ENCODE peak calls at places on chromosomes 3 and 15, in five cellular contexts. One of them, this sample, is unnamed.

GRCh38 chr3:139532996-139533395 is 6.5 kb downstream of the RBP1 start:
- DNase-seq in NCI-H460: no peak
- DNase-seq in choroid plexus epithelial cell: peak
- DNase-seq in stimulated activated CD8-positive, alpha-beta memory T cell treated with anti-CD3 and anti-CD28 coated beads, Interleukin-4, amount 100 ng/mL, for 4 hours: no peak
- DNase-seq in RKO: no peak
- DNase-seq in this sample: no peak

GRCh38 chr3:127535901-127536817 is 54.4 kb downstream of the TPRA1 start:
- DNase-seq in NCI-H460: no peak
- DNase-seq in choroid plexus epithelial cell: no peak
- DNase-seq in stimulated activated CD8-positive, alpha-beta memory T cell treated with anti-CD3 and anti-CD28 coated beads, Interleukin-4, amount 100 ng/mL, for 4 hours: no peak
- DNase-seq in RKO: no peak
- DNase-seq in this sample: no peak

GRCh38 chr3:65343031-65343430 is 655.2 kb upstream of the ADAMTS9 start:
- DNase-seq in NCI-H460: no peak
- DNase-seq in choroid plexus epithelial cell: no peak
- DNase-seq in stimulated activated CD8-positive, alpha-beta memory T cell treated with anti-CD3 and anti-CD28 coated beads, Interleukin-4, amount 100 ng/mL, for 4 hours: no peak
- DNase-seq in RKO: no peak
- DNase-seq in this sample: no peak

GRCh38 chr3:142434503-142434902 is 13.3 kb downstream of the XRN1 start:
- DNase-seq in NCI-H460: no peak
- DNase-seq in choroid plexus epithelial cell: no peak
- DNase-seq in stimulated activated CD8-positive, alpha-beta memory T cell treated with anti-CD3 and anti-CD28 coated beads, Interleukin-4, amount 100 ng/mL, for 4 hours: no peak
- DNase-seq in RKO: no peak
- DNase-seq in this sample: no peak

GRCh38 chr15:85408270-85408746 is 27.9 kb downstream of the AKAP13 start:
- DNase-seq in NCI-H460: no peak
- DNase-seq in choroid plexus epithelial cell: no peak
- DNase-seq in stimulated activated CD8-positive, alpha-beta memory T cell treated with anti-CD3 and anti-CD28 coated beads, Interleukin-4, amount 100 ng/mL, for 4 hours: no peak
- DNase-seq in RKO: no peak
- DNase-seq in this sample: no peak

GRCh38 chr15:58957101-58957973 is 23.9 kb upstream of the SLTM start:
- DNase-seq in NCI-H460: peak
- DNase-seq in choroid plexus epithelial cell: peak
- DNase-seq in stimulated activated CD8-positive, alpha-beta memory T cell treated with anti-CD3 and anti-CD28 coated beads, Interleukin-4, amount 100 ng/mL, for 4 hours: peak
- DNase-seq in RKO: peak
- DNase-seq in this sample: peak

GRCh38 chr3:169173231-169173630 is 490.3 kb downstream of the MECOM start:
- DNase-seq in NCI-H460: no peak
- DNase-seq in choroid plexus epithelial cell: no peak
- DNase-seq in stimulated activated CD8-positive, alpha-beta memory T cell treated with anti-CD3 and anti-CD28 coated beads, Interleukin-4, amount 100 ng/mL, for 4 hours: no peak
- DNase-seq in RKO: no peak
- DNase-seq in this sample: no peak

GRCh38 chr15:38325290-38325990 is 72.8 kb downstream of the SPRED1 start:
- DNase-seq in NCI-H460: no peak
- DNase-seq in choroid plexus epithelial cell: peak
- DNase-seq in stimulated activated CD8-positive, alpha-beta memory T cell treated with anti-CD3 and anti-CD28 coated beads, Interleukin-4, amount 100 ng/mL, for 4 hours: no peak
- DNase-seq in RKO: no peak
- DNase-seq in this sample: no peak

GRCh38 chr3:85567074-85567676 is 608.4 kb downstream of the CADM2 start:
- DNase-seq in NCI-H460: peak
- DNase-seq in choroid plexus epithelial cell: peak
- DNase-seq in stimulated activated CD8-positive, alpha-beta memory T cell treated with anti-CD3 and anti-CD28 coated beads, Interleukin-4, amount 100 ng/mL, for 4 hours: no peak
- DNase-seq in RKO: peak
- DNase-seq in this sample: no peak

GRCh38 chr3:137642831-137643230 is 121.3 kb upstream of the SOX14 start:
- DNase-seq in NCI-H460: no peak
- DNase-seq in choroid plexus epithelial cell: no peak
- DNase-seq in stimulated activated CD8-positive, alpha-beta memory T cell treated with anti-CD3 and anti-CD28 coated beads, Interleukin-4, amount 100 ng/mL, for 4 hours: no peak
- DNase-seq in RKO: peak
- DNase-seq in this sample: no peak

GRCh38 chr3:13411186-13411860 is 8.8 kb downstream of the NUP210 start:
- DNase-seq in NCI-H460: no peak
- DNase-seq in choroid plexus epithelial cell: no peak
- DNase-seq in stimulated activated CD8-positive, alpha-beta memory T cell treated with anti-CD3 and anti-CD28 coated beads, Interleukin-4, amount 100 ng/mL, for 4 hours: no peak
- DNase-seq in RKO: no peak
- DNase-seq in this sample: no peak

GRCh38 chr3:11522953-11523792 is 120.5 kb downstream of the VGLL4 start:
- DNase-seq in NCI-H460: no peak
- DNase-seq in choroid plexus epithelial cell: no peak
- DNase-seq in stimulated activated CD8-positive, alpha-beta memory T cell treated with anti-CD3 and anti-CD28 coated beads, Interleukin-4, amount 100 ng/mL, for 4 hours: no peak
- DNase-seq in RKO: no peak
- DNase-seq in this sample: no peak

GRCh38 chr3:39521456-39521855 is 54.0 kb downstream of the MOBP start:
- DNase-seq in NCI-H460: no peak
- DNase-seq in choroid plexus epithelial cell: no peak
- DNase-seq in stimulated activated CD8-positive, alpha-beta memory T cell treated with anti-CD3 and anti-CD28 coated beads, Interleukin-4, amount 100 ng/mL, for 4 hours: no peak
- DNase-seq in RKO: no peak
- DNase-seq in this sample: no peak

GRCh38 chr3:40200754-40201316 is 108.7 kb upstream of the EIF1B start:
- DNase-seq in NCI-H460: no peak
- DNase-seq in choroid plexus epithelial cell: no peak
- DNase-seq in stimulated activated CD8-positive, alpha-beta memory T cell treated with anti-CD3 and anti-CD28 coated beads, Interleukin-4, amount 100 ng/mL, for 4 hours: no peak
- DNase-seq in RKO: no peak
- DNase-seq in this sample: no peak

GRCh38 chr3:120645083-120645800 is 36.8 kb downstream of the HGD start:
- DNase-seq in NCI-H460: no peak
- DNase-seq in choroid plexus epithelial cell: peak
- DNase-seq in stimulated activated CD8-positive, alpha-beta memory T cell treated with anti-CD3 and anti-CD28 coated beads, Interleukin-4, amount 100 ng/mL, for 4 hours: no peak
- DNase-seq in RKO: no peak
- DNase-seq in this sample: no peak

GRCh38 chr3:69199942-69200341 is 77.5 kb upstream of the LMOD3 start:
- DNase-seq in NCI-H460: no peak
- DNase-seq in choroid plexus epithelial cell: peak
- DNase-seq in stimulated activated CD8-positive, alpha-beta memory T cell treated with anti-CD3 and anti-CD28 coated beads, Interleukin-4, amount 100 ng/mL, for 4 hours: no peak
- DNase-seq in RKO: no peak
- DNase-seq in this sample: no peak

GRCh38 chr3:188049890-188050530 is 103.9 kb upstream of the LPP start:
- DNase-seq in NCI-H460: no peak
- DNase-seq in choroid plexus epithelial cell: no peak
- DNase-seq in stimulated activated CD8-positive, alpha-beta memory T cell treated with anti-CD3 and anti-CD28 coated beads, Interleukin-4, amount 100 ng/mL, for 4 hours: peak
- DNase-seq in RKO: no peak
- DNase-seq in this sample: no peak

GRCh38 chr3:13049400-13049799 is 23.8 kb downstream of the IQSEC1 start:
- DNase-seq in NCI-H460: no peak
- DNase-seq in choroid plexus epithelial cell: no peak
- DNase-seq in stimulated activated CD8-positive, alpha-beta memory T cell treated with anti-CD3 and anti-CD28 coated beads, Interleukin-4, amount 100 ng/mL, for 4 hours: no peak
- DNase-seq in RKO: no peak
- DNase-seq in this sample: no peak

GRCh38 chr15:89910891-89911626 is 1.7 kb downstream of the ARPIN start:
- DNase-seq in NCI-H460: no peak
- DNase-seq in choroid plexus epithelial cell: no peak
- DNase-seq in stimulated activated CD8-positive, alpha-beta memory T cell treated with anti-CD3 and anti-CD28 coated beads, Interleukin-4, amount 100 ng/mL, for 4 hours: no peak
- DNase-seq in RKO: no peak
- DNase-seq in this sample: no peak

GRCh38 chr15:78131295-78132021 is at the start of gene CIB2:
- DNase-seq in NCI-H460: peak
- DNase-seq in choroid plexus epithelial cell: peak
- DNase-seq in stimulated activated CD8-positive, alpha-beta memory T cell treated with anti-CD3 and anti-CD28 coated beads, Interleukin-4, amount 100 ng/mL, for 4 hours: peak
- DNase-seq in RKO: peak
- DNase-seq in this sample: no peak

GRCh38 chr3:49625971-49626640 is 48.0 kb upstream of the APEH start:
- DNase-seq in NCI-H460: no peak
- DNase-seq in choroid plexus epithelial cell: peak
- DNase-seq in stimulated activated CD8-positive, alpha-beta memory T cell treated with anti-CD3 and anti-CD28 coated beads, Interleukin-4, amount 100 ng/mL, for 4 hours: no peak
- DNase-seq in RKO: no peak
- DNase-seq in this sample: no peak

GRCh38 chr15:88701561-88702095 is 62.8 kb downstream of the ISG20 start:
- DNase-seq in NCI-H460: peak
- DNase-seq in choroid plexus epithelial cell: peak
- DNase-seq in stimulated activated CD8-positive, alpha-beta memory T cell treated with anti-CD3 and anti-CD28 coated beads, Interleukin-4, amount 100 ng/mL, for 4 hours: no peak
- DNase-seq in RKO: no peak
- DNase-seq in this sample: no peak

GRCh38 chr3:71378509-71378908 is 205.0 kb downstream of the FOXP1 start:
- DNase-seq in NCI-H460: no peak
- DNase-seq in choroid plexus epithelial cell: no peak
- DNase-seq in stimulated activated CD8-positive, alpha-beta memory T cell treated with anti-CD3 and anti-CD28 coated beads, Interleukin-4, amount 100 ng/mL, for 4 hours: no peak
- DNase-seq in RKO: no peak
- DNase-seq in this sample: no peak

GRCh38 chr3:127822166-127822835 is at the start of gene MGLL:
- DNase-seq in NCI-H460: no peak
- DNase-seq in choroid plexus epithelial cell: peak
- DNase-seq in stimulated activated CD8-positive, alpha-beta memory T cell treated with anti-CD3 and anti-CD28 coated beads, Interleukin-4, amount 100 ng/mL, for 4 hours: no peak
- DNase-seq in RKO: peak
- DNase-seq in this sample: no peak

GRCh38 chr3:95408464-95408862 is 1345.6 kb downstream of the NSUN3 start:
- DNase-seq in NCI-H460: no peak
- DNase-seq in choroid plexus epithelial cell: no peak
- DNase-seq in stimulated activated CD8-positive, alpha-beta memory T cell treated with anti-CD3 and anti-CD28 coated beads, Interleukin-4, amount 100 ng/mL, for 4 hours: no peak
- DNase-seq in RKO: no peak
- DNase-seq in this sample: no peak

GRCh38 chr3:128410669-128411573 is 55.8 kb downstream of the DNAJB8 start:
- DNase-seq in NCI-H460: no peak
- DNase-seq in choroid plexus epithelial cell: no peak
- DNase-seq in stimulated activated CD8-positive, alpha-beta memory T cell treated with anti-CD3 and anti-CD28 coated beads, Interleukin-4, amount 100 ng/mL, for 4 hours: no peak
- DNase-seq in RKO: no peak
- DNase-seq in this sample: no peak

GRCh38 chr3:19757773-19758172 is 176.2 kb downstream of the EFHB start:
- DNase-seq in NCI-H460: no peak
- DNase-seq in choroid plexus epithelial cell: no peak
- DNase-seq in stimulated activated CD8-positive, alpha-beta memory T cell treated with anti-CD3 and anti-CD28 coated beads, Interleukin-4, amount 100 ng/mL, for 4 hours: no peak
- DNase-seq in RKO: peak
- DNase-seq in this sample: no peak

GRCh38 chr3:182782149-182782548 is 11.2 kb upstream of the ATP11B start:
- DNase-seq in NCI-H460: no peak
- DNase-seq in choroid plexus epithelial cell: no peak
- DNase-seq in stimulated activated CD8-positive, alpha-beta memory T cell treated with anti-CD3 and anti-CD28 coated beads, Interleukin-4, amount 100 ng/mL, for 4 hours: no peak
- DNase-seq in RKO: no peak
- DNase-seq in this sample: no peak

GRCh38 chr3:13621381-13622221 is 72.7 kb downstream of the FBLN2 start:
- DNase-seq in NCI-H460: no peak
- DNase-seq in choroid plexus epithelial cell: no peak
- DNase-seq in stimulated activated CD8-positive, alpha-beta memory T cell treated with anti-CD3 and anti-CD28 coated beads, Interleukin-4, amount 100 ng/mL, for 4 hours: peak
- DNase-seq in RKO: no peak
- DNase-seq in this sample: no peak

GRCh38 chr3:156433138-156433537 is 121.8 kb downstream of the SSR3 start:
- DNase-seq in NCI-H460: no peak
- DNase-seq in choroid plexus epithelial cell: no peak
- DNase-seq in stimulated activated CD8-positive, alpha-beta memory T cell treated with anti-CD3 and anti-CD28 coated beads, Interleukin-4, amount 100 ng/mL, for 4 hours: no peak
- DNase-seq in RKO: no peak
- DNase-seq in this sample: peak

GRCh38 chr15:99130765-99131440 is 26.0 kb downstream of the SYNM start:
- DNase-seq in NCI-H460: no peak
- DNase-seq in choroid plexus epithelial cell: no peak
- DNase-seq in stimulated activated CD8-positive, alpha-beta memory T cell treated with anti-CD3 and anti-CD28 coated beads, Interleukin-4, amount 100 ng/mL, for 4 hours: no peak
- DNase-seq in RKO: no peak
- DNase-seq in this sample: no peak